ENCODE peak calls at places on chromosome X, in six cellular contexts. One of them, this sample, is unnamed.
A peak's percentile ranks its signal among the peaks of the same experiment; 100 is the strongest.

GRCh38 chrX:112197845-112198244 is 115.3 kb upstream of the TRPC5 start:
- DNase-seq in stomach: no peak
- DNase-seq in upper lobe of left lung: no peak
- DNase-seq in A549: no peak
- DNase-seq in sigmoid colon: no peak
- DNase-seq in tibial nerve: no peak
- DNase-seq in this sample: no peak

GRCh38 chrX:110836982-110837381 is 41.4 kb upstream of the CHRDL1 start:
- DNase-seq in tibial nerve: no peak
- DNase-seq in A549: no peak
- DNase-seq in stomach: no peak
- DNase-seq in sigmoid colon: no peak
- DNase-seq in upper lobe of left lung: no peak
- DNase-seq in this sample: no peak

GRCh38 chrX:37824491-37825224 is 22.7 kb downstream of the DYNLT3 start:
- DNase-seq in sigmoid colon: no peak
- DNase-seq in upper lobe of left lung: no peak
- DNase-seq in tibial nerve: no peak
- DNase-seq in stomach: no peak
- DNase-seq in A549: no peak
- DNase-seq in this sample: no peak

GRCh38 chrX:46554942-46555341 is 9.7 kb upstream of the ZNF674 start:
- DNase-seq in tibial nerve: no peak
- DNase-seq in stomach: no peak
- DNase-seq in upper lobe of left lung: no peak
- DNase-seq in sigmoid colon: no peak
- DNase-seq in A549: no peak
- DNase-seq in this sample: no peak

GRCh38 chrX:39427492-39428289 is 626.4 kb downstream of the MID1IP1 start:
- DNase-seq in upper lobe of left lung: no peak
- DNase-seq in tibial nerve: no peak
- DNase-seq in stomach: no peak
- DNase-seq in A549: no peak
- DNase-seq in sigmoid colon: no peak
- DNase-seq in this sample: no peak

GRCh38 chrX:11438767-11439166 is 145.6 kb downstream of the AMELX start:
- DNase-seq in stomach: no peak
- DNase-seq in tibial nerve: no peak
- DNase-seq in A549: no peak
- DNase-seq in sigmoid colon: no peak
- DNase-seq in upper lobe of left lung: no peak
- DNase-seq in this sample: no peak

GRCh38 chrX:46572295-46572936 is 1.1 kb upstream of the CHST7 start:
- DNase-seq in stomach: no peak
- DNase-seq in A549: peak; percentile 25
- DNase-seq in upper lobe of left lung: no peak
- DNase-seq in sigmoid colon: no peak
- DNase-seq in tibial nerve: no peak
- DNase-seq in this sample: no peak

GRCh38 chrX:68717663-68718442 is 70.4 kb downstream of the STARD8 start:
- DNase-seq in tibial nerve: no peak
- DNase-seq in A549: no peak
- DNase-seq in upper lobe of left lung: no peak
- DNase-seq in stomach: peak; percentile 13
- DNase-seq in sigmoid colon: peak; percentile 55
- DNase-seq in this sample: no peak

GRCh38 chrX:44232100-44232499 is 111.4 kb downstream of the EFHC2 start:
- DNase-seq in upper lobe of left lung: no peak
- DNase-seq in stomach: no peak
- DNase-seq in sigmoid colon: no peak
- DNase-seq in A549: no peak
- DNase-seq in tibial nerve: no peak
- DNase-seq in this sample: no peak

GRCh38 chrX:38577738-38578137 is 16.4 kb downstream of the TSPAN7 start:
- DNase-seq in tibial nerve: no peak
- DNase-seq in sigmoid colon: no peak
- DNase-seq in A549: no peak
- DNase-seq in stomach: no peak
- DNase-seq in upper lobe of left lung: no peak
- DNase-seq in this sample: no peak

GRCh38 chrX:96705905-96706304 is 21.3 kb downstream of the DIAPH2 start:
- DNase-seq in A549: no peak
- DNase-seq in sigmoid colon: no peak
- DNase-seq in stomach: no peak
- DNase-seq in tibial nerve: no peak
- DNase-seq in upper lobe of left lung: no peak
- DNase-seq in this sample: no peak

GRCh38 chrX:153055827-153056748 is at the start of gene PNMA3:
- DNase-seq in A549: no peak
- DNase-seq in upper lobe of left lung: no peak
- DNase-seq in stomach: no peak
- DNase-seq in tibial nerve: no peak
- DNase-seq in sigmoid colon: no peak
- DNase-seq in this sample: no peak

GRCh38 chrX:85444613-85445012 is 65.1 kb upstream of the POF1B start:
- DNase-seq in sigmoid colon: no peak
- DNase-seq in upper lobe of left lung: no peak
- DNase-seq in tibial nerve: no peak
- DNase-seq in stomach: no peak
- DNase-seq in A549: no peak
- DNase-seq in this sample: no peak

GRCh38 chrX:44431206-44431605 is 87.7 kb upstream of the EFHC2 start:
- DNase-seq in tibial nerve: no peak
- DNase-seq in A549: peak; percentile 55
- DNase-seq in stomach: no peak
- DNase-seq in upper lobe of left lung: no peak
- DNase-seq in sigmoid colon: no peak
- DNase-seq in this sample: no peak

GRCh38 chrX:125132274-125132673 is 187.4 kb upstream of the TEX13C start:
- DNase-seq in sigmoid colon: no peak
- DNase-seq in upper lobe of left lung: no peak
- DNase-seq in tibial nerve: no peak
- DNase-seq in stomach: no peak
- DNase-seq in A549: peak; percentile 3
- DNase-seq in this sample: no peak

GRCh38 chrX:134019567-134020206 is 34.3 kb upstream of the GPC3 start:
- DNase-seq in tibial nerve: no peak
- DNase-seq in upper lobe of left lung: no peak
- DNase-seq in sigmoid colon: no peak
- DNase-seq in stomach: no peak
- DNase-seq in A549: no peak
- DNase-seq in this sample: no peak

GRCh38 chrX:386768-387575 is at the start of gene PPP2R3B:
- DNase-seq in A549: peak; percentile 99
- DNase-seq in sigmoid colon: peak; percentile 100
- DNase-seq in stomach: peak; percentile 99
- DNase-seq in tibial nerve: peak; percentile 93
- DNase-seq in upper lobe of left lung: peak; percentile 99
- DNase-seq in this sample: peak; percentile 99

GRCh38 chrX:41384041-41384705 is 50.2 kb downstream of the DDX3X start:
- DNase-seq in sigmoid colon: peak; percentile 75
- DNase-seq in stomach: peak; percentile 80
- DNase-seq in A549: no peak
- DNase-seq in upper lobe of left lung: peak; percentile 90
- DNase-seq in tibial nerve: peak; percentile 13
- DNase-seq in this sample: peak; percentile 79

GRCh38 chrX:41386222-41386990 is 52.4 kb downstream of the DDX3X start:
- DNase-seq in sigmoid colon: no peak
- DNase-seq in upper lobe of left lung: no peak
- DNase-seq in tibial nerve: no peak
- DNase-seq in A549: no peak
- DNase-seq in stomach: no peak
- DNase-seq in this sample: no peak

GRCh38 chrX:41377624-41378023 is 43.7 kb downstream of the DDX3X start:
- DNase-seq in tibial nerve: no peak
- DNase-seq in stomach: no peak
- DNase-seq in sigmoid colon: no peak
- DNase-seq in A549: no peak
- DNase-seq in upper lobe of left lung: no peak
- DNase-seq in this sample: no peak

GRCh38 chrX:41382699-41383645 is 49.0 kb downstream of the DDX3X start:
- DNase-seq in tibial nerve: no peak
- DNase-seq in stomach: no peak
- DNase-seq in A549: no peak
- DNase-seq in sigmoid colon: no peak
- DNase-seq in upper lobe of left lung: peak; percentile 24
- DNase-seq in this sample: peak; percentile 25

DNA sequence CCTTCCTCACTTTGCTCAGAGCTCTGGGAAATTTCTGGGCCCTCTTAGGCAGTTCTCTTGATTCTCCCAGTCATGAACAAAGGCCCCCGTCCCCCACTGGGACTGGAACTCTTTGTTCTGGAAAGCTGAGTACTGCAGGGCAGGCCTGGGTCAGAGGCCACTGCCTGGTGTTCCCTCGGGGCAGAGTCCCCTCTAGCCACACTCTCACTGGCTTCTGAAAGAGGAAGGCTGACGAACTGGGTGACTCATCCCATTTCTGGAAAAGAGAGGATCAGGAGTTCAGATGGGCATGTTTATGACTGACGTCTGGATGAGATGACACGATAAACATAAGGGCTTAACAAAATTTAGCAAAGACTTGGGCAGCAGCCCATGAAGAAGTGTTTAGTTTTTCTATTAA is 47.7 kb downstream of the DDX3X start:
- DNase-seq in stomach: peak; percentile 39
- DNase-seq in A549: peak; percentile 53
- DNase-seq in upper lobe of left lung: peak; percentile 73
- DNase-seq in tibial nerve: no peak
- DNase-seq in sigmoid colon: peak; percentile 79
- DNase-seq in this sample: peak; percentile 66
- TF ChIP-seq EP300 in stomach: peak; percentile 41
- TF ChIP-seq EP300 in A549: no peak
- TF ChIP-seq EP300 in upper lobe of left lung: no peak
- TF ChIP-seq EP300 in tibial nerve: peak; percentile 46
- TF ChIP-seq EP300 in sigmoid colon: peak; percentile 40
- TF ChIP-seq EP300 in this sample: peak; percentile 66

DNA sequence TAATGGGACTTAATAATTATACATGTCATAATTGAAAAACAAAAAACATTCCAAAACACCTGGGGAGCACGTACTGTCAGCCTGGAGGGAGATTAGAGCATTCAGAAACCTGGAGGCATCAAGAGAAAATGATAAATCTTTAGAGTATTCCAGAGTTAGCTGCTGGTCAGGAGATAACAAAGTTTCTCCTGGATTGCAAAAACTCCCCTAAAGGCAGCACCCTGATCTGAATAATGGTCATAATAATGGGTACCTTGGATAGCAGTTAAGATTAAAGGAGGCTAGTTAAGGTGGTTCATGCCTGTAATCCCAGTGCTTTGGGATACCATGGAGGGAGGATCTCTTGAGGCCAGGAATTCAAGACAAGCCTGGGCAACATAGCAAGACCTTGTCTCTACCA is 15.9 kb upstream of the RAB40A start:
- DNase-seq in sigmoid colon: no peak
- DNase-seq in upper lobe of left lung: no peak
- DNase-seq in stomach: no peak
- DNase-seq in A549: no peak
- DNase-seq in tibial nerve: no peak
- DNase-seq in this sample: no peak
- H3K27ac ChIP-seq in sigmoid colon: no peak overlapping the region
- H3K27ac ChIP-seq in upper lobe of left lung: peak overlapping the region; percentile 48
- H3K27ac ChIP-seq in stomach: no peak overlapping the region
- H3K27ac ChIP-seq in A549: no peak overlapping the region
- H3K27ac ChIP-seq in tibial nerve: peak overlapping the region; percentile 92
- H3K27ac ChIP-seq in this sample: no peak overlapping the region

DNA sequence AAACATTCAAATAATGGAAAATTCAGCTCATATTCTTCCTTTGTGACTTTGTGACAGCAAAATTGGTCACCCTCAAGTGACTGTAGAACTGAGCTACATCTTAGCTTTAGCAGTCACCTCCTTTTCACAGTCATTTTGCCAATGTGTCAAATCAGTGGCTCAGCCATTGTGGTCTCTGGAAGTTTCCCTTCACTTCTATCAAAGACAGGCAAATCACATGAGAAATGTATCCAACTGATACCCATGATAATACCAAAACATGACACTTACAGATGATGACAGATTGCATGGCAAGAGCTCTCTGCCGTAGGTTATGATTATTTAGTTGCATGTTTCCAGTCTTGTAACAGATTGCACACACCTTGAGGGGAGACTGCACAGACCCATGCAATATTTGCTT is 549.8 kb upstream of the MAGEB2 start:
- DNase-seq in sigmoid colon: no peak
- DNase-seq in upper lobe of left lung: no peak
- DNase-seq in A549: no peak
- DNase-seq in stomach: no peak
- DNase-seq in tibial nerve: no peak
- DNase-seq in this sample: no peak
- TF ChIP-seq EP300 in sigmoid colon: no peak
- TF ChIP-seq EP300 in upper lobe of left lung: no peak
- TF ChIP-seq EP300 in A549: no peak
- TF ChIP-seq EP300 in stomach: no peak
- TF ChIP-seq EP300 in tibial nerve: no peak
- TF ChIP-seq EP300 in this sample: no peak

GRCh38 chrX:130118396-130118795 is 8.1 kb upstream of the ELF4 start:
- DNase-seq in tibial nerve: no peak
- DNase-seq in sigmoid colon: no peak
- DNase-seq in A549: no peak
- DNase-seq in stomach: no peak
- DNase-seq in upper lobe of left lung: no peak
- DNase-seq in this sample: no peak

GRCh38 chrX:130117166-130117565 is 6.9 kb upstream of the ELF4 start:
- DNase-seq in stomach: no peak
- DNase-seq in sigmoid colon: no peak
- DNase-seq in A549: no peak
- DNase-seq in tibial nerve: no peak
- DNase-seq in upper lobe of left lung: no peak
- DNase-seq in this sample: no peak

GRCh38 chrX:130120321-130120731 is 10.0 kb upstream of the ELF4 start:
- DNase-seq in tibial nerve: no peak
- DNase-seq in upper lobe of left lung: no peak
- DNase-seq in sigmoid colon: no peak
- DNase-seq in stomach: no peak
- DNase-seq in A549: no peak
- DNase-seq in this sample: no peak

GRCh38 chrX:130120746-130121504 is 10.6 kb upstream of the ELF4 start:
- DNase-seq in A549: peak; percentile 84
- DNase-seq in tibial nerve: peak; percentile 64
- DNase-seq in sigmoid colon: peak; percentile 89
- DNase-seq in stomach: peak; percentile 72
- DNase-seq in upper lobe of left lung: peak; percentile 78
- DNase-seq in this sample: peak; percentile 74

DNA sequence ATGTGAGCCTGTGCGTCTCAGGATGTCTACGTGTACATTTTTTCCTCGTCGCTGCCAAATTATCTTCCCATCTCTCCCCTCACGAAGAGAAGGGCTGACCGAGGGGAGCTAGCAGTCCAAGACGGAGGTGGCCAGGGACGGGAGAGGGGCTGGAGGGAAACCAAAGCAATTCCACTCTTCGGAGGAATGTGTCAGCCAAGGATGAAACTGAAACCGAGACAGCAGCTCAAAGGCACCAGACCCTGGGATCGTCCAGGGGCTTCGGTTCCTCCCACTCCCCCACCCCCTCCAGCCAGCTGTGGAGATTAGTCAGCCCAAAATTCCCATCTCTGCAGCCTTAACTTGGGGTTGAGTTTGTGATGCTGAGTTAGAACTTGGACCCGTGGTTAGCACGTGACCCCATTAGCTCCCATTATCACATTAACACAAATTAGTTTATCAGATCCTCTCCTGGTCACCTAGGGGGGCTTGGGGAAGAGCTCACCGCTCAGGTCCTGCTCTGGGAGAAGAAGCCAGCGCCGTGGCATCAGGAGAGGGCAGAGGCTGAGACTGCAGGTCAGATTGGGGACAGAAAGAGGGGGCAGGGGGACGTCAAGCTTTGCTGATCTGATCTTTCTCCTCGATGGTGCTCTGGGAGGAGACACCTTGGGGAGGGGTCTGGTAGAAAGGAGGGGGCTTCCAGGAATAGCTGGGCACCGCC is 8.8 kb upstream of the ELF4 start:
- DNase-seq in upper lobe of left lung: no peak
- DNase-seq in tibial nerve: no peak
- DNase-seq in stomach: no peak
- DNase-seq in A549: no peak
- DNase-seq in sigmoid colon: no peak
- DNase-seq in this sample: no peak
- H3K27ac ChIP-seq in upper lobe of left lung: peak overlapping the region; percentile 88
- H3K27ac ChIP-seq in tibial nerve: peak overlapping the region; percentile 50
- H3K27ac ChIP-seq in stomach: no peak overlapping the region
- H3K27ac ChIP-seq in A549: no peak overlapping the region
- H3K27ac ChIP-seq in sigmoid colon: peak overlapping the region; percentile 22
- H3K27ac ChIP-seq in this sample: peak overlapping the region; percentile 83

This sample was measured in transverse colon.